ENCODE peak calls at places on chromosomes 16 and 17, in four cellular contexts. One of them, this sample, is unnamed.

GRCh38 chr16:63983401-63983800 is 1138.5 kb downstream of the CDH11 start:
- DNase-seq in tibial nerve: no peak
- DNase-seq in ovary: no peak
- DNase-seq in fibroblast of pulmonary artery: no peak
- DNase-seq in this sample: no peak

GRCh38 chr17:64115871-64116534 is 13.9 kb downstream of the ERN1 start:
- DNase-seq in ovary: no peak
- DNase-seq in tibial nerve: no peak
- DNase-seq in fibroblast of pulmonary artery: peak
- DNase-seq in this sample: peak

GRCh38 chr17:42000399-42001076 is 16.7 kb downstream of the DNAJC7 start:
- DNase-seq in ovary: no peak
- DNase-seq in tibial nerve: no peak
- DNase-seq in fibroblast of pulmonary artery: no peak
- DNase-seq in this sample: no peak

GRCh38 chr16:2179576-2179975 is 16.8 kb downstream of the CASKIN1 start:
- DNase-seq in tibial nerve: no peak
- DNase-seq in ovary: no peak
- DNase-seq in fibroblast of pulmonary artery: no peak
- DNase-seq in this sample: no peak

GRCh38 chr17:7112527-7113108 is 2.0 kb downstream of the ASGR2 start:
- DNase-seq in tibial nerve: no peak
- DNase-seq in fibroblast of pulmonary artery: no peak
- DNase-seq in ovary: no peak
- DNase-seq in this sample: no peak

GRCh38 chr16:89395150-89396142 is 94.9 kb downstream of the ANKRD11 start:
- DNase-seq in ovary: peak
- DNase-seq in fibroblast of pulmonary artery: peak
- DNase-seq in tibial nerve: peak
- DNase-seq in this sample: peak

GRCh38 chr16:3150346-3151218 is 15.8 kb downstream of the ZNF213 start:
- DNase-seq in ovary: peak
- DNase-seq in tibial nerve: peak
- DNase-seq in fibroblast of pulmonary artery: peak
- DNase-seq in this sample: peak

GRCh38 chr17:74337834-74338500 is 11.9 kb downstream of the KIF19 start:
- DNase-seq in tibial nerve: no peak
- DNase-seq in ovary: no peak
- DNase-seq in fibroblast of pulmonary artery: no peak
- DNase-seq in this sample: no peak

GRCh38 chr16:66287416-66287815 is 79.1 kb upstream of the CDH5 start:
- DNase-seq in tibial nerve: no peak
- DNase-seq in fibroblast of pulmonary artery: no peak
- DNase-seq in ovary: no peak
- DNase-seq in this sample: no peak

GRCh38 chr17:80891096-80892018 is 100.3 kb upstream of the CHMP6 start:
- DNase-seq in ovary: peak
- DNase-seq in fibroblast of pulmonary artery: peak
- DNase-seq in tibial nerve: no peak
- DNase-seq in this sample: peak

DNA sequence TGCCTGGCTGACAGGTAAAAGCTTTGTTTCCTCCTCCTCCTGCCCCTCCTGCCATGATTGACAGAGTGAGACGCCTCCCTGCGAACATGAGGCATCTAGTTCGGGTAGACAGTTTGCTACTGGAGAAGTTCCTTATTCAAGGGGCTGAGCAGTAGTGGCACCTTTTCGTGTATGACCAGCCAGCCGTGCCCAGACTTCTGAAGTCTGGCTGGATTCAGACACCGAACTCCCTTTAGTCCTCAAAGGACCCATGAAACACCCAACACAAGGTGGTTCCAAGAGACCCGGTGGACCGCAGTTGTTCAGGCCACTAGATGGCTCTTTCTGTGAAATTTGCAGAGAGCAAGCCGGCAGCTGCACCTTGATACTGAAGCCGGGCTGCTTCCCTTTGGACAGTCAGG is 192.8 kb downstream of the XYLT1 start:
- DNase-seq in ovary: peak
- DNase-seq in tibial nerve: no peak
- DNase-seq in fibroblast of pulmonary artery: peak
- DNase-seq in this sample: no peak
- TF ChIP-seq CTCF in ovary: no peak
- TF ChIP-seq CTCF in tibial nerve: peak
- TF ChIP-seq CTCF in fibroblast of pulmonary artery: peak
- TF ChIP-seq CTCF in this sample: no peak

GRCh38 chr17:75754378-75755204 is 10.4 kb downstream of the GALK1 start:
- DNase-seq in fibroblast of pulmonary artery: no peak
- DNase-seq in tibial nerve: no peak
- DNase-seq in ovary: no peak
- DNase-seq in this sample: no peak

GRCh38 chr17:75753514-75754377 is 11.2 kb downstream of the GALK1 start:
- DNase-seq in ovary: peak
- DNase-seq in fibroblast of pulmonary artery: peak
- DNase-seq in tibial nerve: no peak
- DNase-seq in this sample: no peak

GRCh38 chr17:75755990-75756389 is 9.0 kb downstream of the GALK1 start:
- DNase-seq in ovary: no peak
- DNase-seq in fibroblast of pulmonary artery: no peak
- DNase-seq in tibial nerve: no peak
- DNase-seq in this sample: no peak

GRCh38 chr17:75756451-75757085 is 8.4 kb downstream of the GALK1 start:
- DNase-seq in tibial nerve: no peak
- DNase-seq in fibroblast of pulmonary artery: no peak
- DNase-seq in ovary: no peak
- DNase-seq in this sample: no peak

GRCh38 chr17:75755205-75755901 is 9.6 kb downstream of the GALK1 start:
- DNase-seq in tibial nerve: no peak
- DNase-seq in fibroblast of pulmonary artery: no peak
- DNase-seq in ovary: no peak
- DNase-seq in this sample: no peak
- TF ChIP-seq CTCF in tibial nerve: no peak
- TF ChIP-seq CTCF in fibroblast of pulmonary artery: no peak
- TF ChIP-seq CTCF in ovary: no peak
- TF ChIP-seq CTCF in this sample: no peak

GRCh38 chr16:81634380-81635121 is 144.5 kb upstream of the PLCG2 start:
- DNase-seq in ovary: peak
- DNase-seq in fibroblast of pulmonary artery: peak
- DNase-seq in tibial nerve: no peak
- DNase-seq in this sample: no peak
- TF ChIP-seq CTCF in ovary: no peak
- TF ChIP-seq CTCF in fibroblast of pulmonary artery: no peak
- TF ChIP-seq CTCF in tibial nerve: no peak
- TF ChIP-seq CTCF in this sample: no peak

GRCh38 chr16:81450783-81451491 is 6.3 kb downstream of the CMIP start:
- DNase-seq in ovary: no peak
- DNase-seq in tibial nerve: no peak
- DNase-seq in fibroblast of pulmonary artery: no peak
- DNase-seq in this sample: no peak
- TF ChIP-seq CTCF in ovary: no peak
- TF ChIP-seq CTCF in tibial nerve: no peak
- TF ChIP-seq CTCF in fibroblast of pulmonary artery: no peak
- TF ChIP-seq CTCF in this sample: no peak

GRCh38 chr16:28282045-28282444 is 10.3 kb upstream of the SBK1 start:
- DNase-seq in ovary: no peak
- DNase-seq in fibroblast of pulmonary artery: no peak
- DNase-seq in tibial nerve: no peak
- DNase-seq in this sample: no peak

GRCh38 chr16:28283173-28283572 is 9.2 kb upstream of the SBK1 start:
- DNase-seq in ovary: no peak
- DNase-seq in fibroblast of pulmonary artery: no peak
- DNase-seq in tibial nerve: no peak
- DNase-seq in this sample: no peak

GRCh38 chr16:28279006-28279405 is 13.3 kb upstream of the SBK1 start:
- DNase-seq in ovary: no peak
- DNase-seq in tibial nerve: no peak
- DNase-seq in fibroblast of pulmonary artery: no peak
- DNase-seq in this sample: no peak

GRCh38 chr16:28283798-28284577 is 8.3 kb upstream of the SBK1 start:
- DNase-seq in fibroblast of pulmonary artery: no peak
- DNase-seq in ovary: no peak
- DNase-seq in tibial nerve: no peak
- DNase-seq in this sample: no peak

GRCh38 chr16:28280881-28281836 is 11.2 kb upstream of the SBK1 start:
- DNase-seq in tibial nerve: no peak
- DNase-seq in ovary: no peak
- DNase-seq in fibroblast of pulmonary artery: no peak
- DNase-seq in this sample: no peak
- TF ChIP-seq CTCF in tibial nerve: no peak
- TF ChIP-seq CTCF in ovary: no peak
- TF ChIP-seq CTCF in fibroblast of pulmonary artery: no peak
- TF ChIP-seq CTCF in this sample: no peak

DNA sequence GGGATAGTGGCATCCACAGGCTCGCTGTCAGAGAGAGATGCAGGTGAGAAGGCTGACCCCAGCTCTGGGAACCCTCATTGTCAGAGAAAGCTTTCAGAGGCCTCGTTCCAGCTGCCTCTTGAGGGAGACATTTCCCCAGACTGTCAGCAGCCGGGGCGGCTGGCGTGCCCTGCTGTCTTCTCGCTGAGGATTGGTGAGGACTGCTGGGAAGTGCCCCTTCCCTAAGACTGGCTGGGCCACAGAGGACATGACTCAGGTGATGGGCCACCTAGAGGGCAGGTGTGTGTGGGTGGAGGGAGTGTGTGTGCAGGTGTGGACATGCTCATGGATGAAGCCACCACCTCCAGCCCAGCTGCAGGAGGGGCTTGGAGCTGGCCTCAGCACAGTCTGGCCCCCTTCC is 25.3 kb downstream of the SPACA3 start:
- DNase-seq in fibroblast of pulmonary artery: no peak
- DNase-seq in tibial nerve: no peak
- DNase-seq in ovary: no peak
- DNase-seq in this sample: peak
- TF ChIP-seq CTCF in fibroblast of pulmonary artery: no peak
- TF ChIP-seq CTCF in tibial nerve: no peak
- TF ChIP-seq CTCF in ovary: no peak
- TF ChIP-seq CTCF in this sample: peak

GRCh38 chr17:77546772-77547201 is 406.0 kb downstream of the SEC14L1 start:
- DNase-seq in fibroblast of pulmonary artery: no peak
- DNase-seq in tibial nerve: no peak
- DNase-seq in ovary: no peak
- DNase-seq in this sample: no peak
- TF ChIP-seq CTCF in fibroblast of pulmonary artery: no peak
- TF ChIP-seq CTCF in tibial nerve: no peak
- TF ChIP-seq CTCF in ovary: no peak
- TF ChIP-seq CTCF in this sample: no peak

GRCh38 chr16:46607529-46607928 is 13.7 kb downstream of the SHCBP1 start:
- DNase-seq in ovary: no peak
- DNase-seq in tibial nerve: no peak
- DNase-seq in fibroblast of pulmonary artery: peak
- DNase-seq in this sample: peak
- TF ChIP-seq CTCF in ovary: peak
- TF ChIP-seq CTCF in tibial nerve: peak
- TF ChIP-seq CTCF in fibroblast of pulmonary artery: peak
- TF ChIP-seq CTCF in this sample: peak

GRCh38 chr17:38608648-38609047 is 2.9 kb upstream of the SRCIN1 start:
- DNase-seq in tibial nerve: no peak
- DNase-seq in fibroblast of pulmonary artery: no peak
- DNase-seq in ovary: no peak
- DNase-seq in this sample: peak

GRCh38 chr17:38606646-38607611 is 1.2 kb upstream of the SRCIN1 start:
- DNase-seq in ovary: no peak
- DNase-seq in tibial nerve: no peak
- DNase-seq in fibroblast of pulmonary artery: no peak
- DNase-seq in this sample: no peak

GRCh38 chr17:38611872-38612376 is 6.2 kb upstream of the SRCIN1 start:
- DNase-seq in tibial nerve: no peak
- DNase-seq in ovary: no peak
- DNase-seq in fibroblast of pulmonary artery: no peak
- DNase-seq in this sample: no peak

GRCh38 chr17:38611070-38611786 is 5.5 kb upstream of the SRCIN1 start:
- DNase-seq in fibroblast of pulmonary artery: no peak
- DNase-seq in ovary: no peak
- DNase-seq in tibial nerve: no peak
- DNase-seq in this sample: no peak

GRCh38 chr17:38609280-38610031 is 3.7 kb upstream of the SRCIN1 start:
- DNase-seq in ovary: no peak
- DNase-seq in tibial nerve: no peak
- DNase-seq in fibroblast of pulmonary artery: no peak
- DNase-seq in this sample: no peak
- TF ChIP-seq CTCF in ovary: no peak
- TF ChIP-seq CTCF in tibial nerve: no peak
- TF ChIP-seq CTCF in fibroblast of pulmonary artery: peak
- TF ChIP-seq CTCF in this sample: no peak

GRCh38 chr17:47744168-47745036 is 11.4 kb downstream of the TBX21 start:
- DNase-seq in ovary: no peak
- DNase-seq in fibroblast of pulmonary artery: no peak
- DNase-seq in tibial nerve: no peak
- DNase-seq in this sample: no peak

GRCh38 chr17:47741793-47742145 is 8.7 kb downstream of the TBX21 start:
- DNase-seq in tibial nerve: no peak
- DNase-seq in ovary: no peak
- DNase-seq in fibroblast of pulmonary artery: no peak
- DNase-seq in this sample: no peak

GRCh38 chr17:47745037-47745380 is 12.0 kb downstream of the TBX21 start:
- DNase-seq in tibial nerve: no peak
- DNase-seq in ovary: no peak
- DNase-seq in fibroblast of pulmonary artery: no peak
- DNase-seq in this sample: no peak

GRCh38 chr17:47741109-47741792 is 8.2 kb downstream of the TBX21 start:
- DNase-seq in tibial nerve: no peak
- DNase-seq in ovary: no peak
- DNase-seq in fibroblast of pulmonary artery: no peak
- DNase-seq in this sample: no peak

DNA sequence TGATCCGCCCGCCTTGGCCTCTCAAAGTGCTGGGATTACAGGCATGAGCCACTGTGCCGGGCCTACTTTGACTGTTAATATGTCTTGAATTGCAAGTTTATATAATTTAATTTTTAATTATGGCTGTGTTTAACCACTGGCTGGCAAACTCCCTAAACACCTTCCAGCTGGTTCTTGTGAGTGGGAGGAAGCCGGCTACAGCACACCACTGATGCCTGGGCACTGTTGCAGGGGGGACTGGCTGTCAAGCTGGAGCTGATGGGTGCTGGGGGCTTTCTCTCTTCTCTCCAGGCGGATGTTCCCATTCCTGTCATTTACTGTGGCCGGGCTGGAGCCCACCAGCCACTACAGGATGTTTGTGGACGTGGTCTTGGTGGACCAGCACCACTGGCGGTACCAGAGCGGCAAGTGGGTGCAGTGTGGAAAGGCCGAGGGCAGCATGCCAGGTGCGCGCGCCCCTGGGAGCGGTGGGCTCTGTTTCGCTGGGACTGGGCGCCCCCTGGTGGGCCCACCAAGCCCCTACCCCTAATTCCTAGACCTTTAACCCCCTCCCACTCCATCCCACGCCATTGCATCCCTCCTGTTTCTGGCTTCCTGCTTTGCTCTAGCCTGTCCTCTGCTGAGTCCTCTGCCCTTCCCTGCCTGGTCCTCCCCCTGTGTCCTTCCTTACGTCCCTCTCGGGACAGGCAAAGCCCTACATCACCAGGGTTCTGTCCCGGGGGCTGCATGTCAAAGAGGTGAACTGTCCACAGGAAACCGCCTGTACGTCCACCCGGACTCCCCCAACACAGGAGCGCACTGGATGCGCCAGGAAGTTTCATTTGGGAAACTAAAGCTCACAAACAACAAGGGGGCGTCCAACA is 9.5 kb downstream of the TBX21 start:
- DNase-seq in tibial nerve: no peak
- DNase-seq in ovary: no peak
- DNase-seq in fibroblast of pulmonary artery: no peak
- DNase-seq in this sample: no peak
- TF ChIP-seq CTCF in tibial nerve: no peak
- TF ChIP-seq CTCF in ovary: no peak
- TF ChIP-seq CTCF in fibroblast of pulmonary artery: peak
- TF ChIP-seq CTCF in this sample: peak

This sample was measured in MCF 10A.